ENCODE peak calls at places on chromosomes 13 and 19, in nine cellular contexts. U is activated T-helper 9 cell treated with anti-CD3 and anti-CD28 coated beads, Interleukin-2, amount 50 U/mL, for 16 hours; L is NCI-H2081 treated with DMSO at 0.1 percent for 48 hours; J is GM04503; G is HAP-1; X is pancreas; Z is HFFc6; E is PC-3; P is hippocampal formation. D is an unnamed sample.

GRCh38 chr13:112849500-112849899 is 119.5 kb upstream of the MCF2L start:
- DNase-seq in U (no peak), L (peak), J (no peak), G (peak), X (no peak), Z (no peak), E (peak), P (no peak), D (peak)

GRCh38 chr19:1860133-1860775 is 3.1 kb downstream of the KLF16 start:
- DNase-seq in U (peak), L (no peak), J (no peak), G (peak), X (peak), Z (peak), E (no peak), P (no peak), D (no peak)

GRCh38 chr19:5037936-5038335 is 69.0 kb downstream of the KDM4B start:
- DNase-seq in U (no peak), L (peak), J (no peak), G (no peak), X (no peak), Z (no peak), E (no peak), P (no peak), D (peak)

GRCh38 chr19:12800873-12801465 is 631 bp downstream of the PRDX2 start:
- DNase-seq in U (no peak), L (no peak), J (no peak), G (peak), X (peak), Z (no peak), E (peak), P (no peak), D (no peak)

GRCh38 chr19:50906217-50906616 is 5.0 kb downstream of the KLK4 start:
- DNase-seq in U (no peak), L (no peak), J (no peak), G (peak), X (peak), Z (no peak), E (peak), P (no peak), D (peak)

GRCh38 chr13:39273953-39274352 is 235.7 kb downstream of the NHLRC3 start:
- DNase-seq in U (no peak), L (peak), J (no peak), G (peak), X (no peak), Z (no peak), E (peak), P (no peak), D (no peak)

GRCh38 chr13:43475135-43475534 is 311.6 kb downstream of the ENOX1 start:
- DNase-seq in U (no peak), L (no peak), J (no peak), G (no peak), X (no peak), Z (no peak), E (no peak), P (no peak), D (no peak)

GRCh38 chr19:45496349-45496953 is 396 bp downstream of the RTN2 start:
- DNase-seq in U (no peak), L (no peak), J (no peak), G (peak), X (peak), Z (no peak), E (peak), P (no peak), D (no peak)

GRCh38 chr19:805161-805561 is 7.9 kb downstream of the PTBP1 start:
- DNase-seq in U (no peak), L (no peak), J (no peak), G (no peak), X (no peak), Z (no peak), E (no peak), P (no peak), D (no peak)

GRCh38 chr19:5773276-5773675 is 11.3 kb downstream of the PRR22 start:
- DNase-seq in U (no peak), L (no peak), J (no peak), G (no peak), X (no peak), Z (no peak), E (no peak), P (no peak), D (no peak)

GRCh38 chr19:8334458-8335342 is 8.4 kb downstream of the KANK3 start:
- DNase-seq in U (no peak), L (no peak), J (no peak), G (peak), X (peak), Z (no peak), E (peak), P (no peak), D (no peak)

GRCh38 chr19:41990615-41991014 is 3.4 kb downstream of the ATP1A3 start:
- DNase-seq in U (no peak), L (no peak), J (no peak), G (no peak), X (no peak), Z (no peak), E (no peak), P (no peak), D (no peak)

GRCh38 chr13:27680465-27680864 is 58.8 kb downstream of the POLR1D start:
- DNase-seq in U (no peak), L (no peak), J (no peak), G (no peak), X (no peak), Z (no peak), E (no peak), P (no peak), D (no peak)

GRCh38 chr19:51055866-51056265 is 9.0 kb downstream of the KLK13 start:
- DNase-seq in U (no peak), L (no peak), J (no peak), G (no peak), X (no peak), Z (no peak), E (peak), P (no peak), D (no peak)

GRCh38 chr19:1167687-1168561 is 6.1 kb downstream of the SBNO2 start:
- DNase-seq in U (no peak), L (no peak), J (no peak), G (no peak), X (no peak), Z (no peak), E (peak), P (no peak), D (no peak)

GRCh38 chr19:7013678-7014077 is 7.6 kb downstream of the MBD3L2B start:
- DNase-seq in U (no peak), L (no peak), J (peak), G (no peak), X (no peak), Z (peak), E (peak), P (no peak), D (no peak)

GRCh38 chr19:15123031-15123890 is 16.1 kb downstream of the SYDE1 start:
- DNase-seq in U (no peak), L (no peak), J (no peak), G (no peak), X (no peak), Z (no peak), E (no peak), P (no peak), D (no peak)